ENCODE peak calls at places on chromosomes 2 and 18, in ten cellular contexts. D, G, Y, X, P, L, B, J, A and O are unnamed samples.

GRCh38 chr18:23920054-23920453 is 94.5 kb upstream of the TTC39C start:
- DNase-seq in Y (no peak), P (no peak), X (no peak), J (no peak), D (no peak), A (no peak), B (no peak), G (no peak), L (no peak), O (no peak)

GRCh38 chr2:2698182-2699116 is 367.4 kb upstream of the MYT1L start:
- DNase-seq in P (no peak), B (peak), G (no peak), L (no peak), Y (no peak), A (no peak), D (peak), J (no peak), X (peak), O (no peak)

GRCh38 chr2:199704358-199705238 is 146.4 kb downstream of the FTCDNL1 start:
- DNase-seq in Y (no peak), A (peak), X (no peak), G (peak), L (no peak), D (peak), J (no peak), B (peak), P (peak), O (no peak)

GRCh38 chr2:74482801-74483674 is at the start of the genes CCDC142 and TTC31:
- DNase-seq in B (peak), D (peak), Y (peak), G (peak), X (peak), A (peak), P (peak), J (peak), L (peak), O (peak)

GRCh38 chr18:12038082-12038660 is 55.5 kb upstream of the ANKRD62 start:
- DNase-seq in A (no peak), D (no peak), B (no peak), G (no peak), Y (no peak), L (peak), J (no peak), X (no peak), P (peak), O (peak)

GRCh38 chr2:174877796-174878195 is 113.5 kb upstream of the CHRNA1 start:
- DNase-seq in B (no peak), J (no peak), L (no peak), Y (no peak), X (no peak), D (no peak), A (no peak), P (no peak), G (no peak), O (no peak)

GRCh38 chr2:23769364-23769763 is 157.6 kb downstream of the ATAD2B start:
- DNase-seq in D (no peak), G (no peak), L (no peak), P (no peak), J (no peak), X (no peak), B (no peak), A (no peak), Y (no peak), O (no peak)

GRCh38 chr2:13230221-13230620 is 513.5 kb downstream of the TRIB2 start:
- DNase-seq in B (peak), D (no peak), A (no peak), L (no peak), G (no peak), X (no peak), P (no peak), Y (no peak), J (no peak), O (no peak)

GRCh38 chr2:104368089-104368488 is 485.8 kb upstream of the POU3F3 start:
- DNase-seq in L (no peak), X (no peak), J (no peak), Y (no peak), A (no peak), D (no peak), B (peak), P (no peak), G (no peak), O (no peak)
- TF ChIP-seq CTCF in L (no peak), X (no peak), J (no peak), Y (no peak), A (no peak), D (no peak), B (no peak), P (no peak), G (no peak), O (no peak)

GRCh38 chr2:219218279-219219112 is at the start of gene ABCB6:
- DNase-seq in J (peak), P (peak), X (peak), L (peak), Y (peak), G (peak), D (peak), B (peak), A (peak), O (peak)

GRCh38 chr2:219214141-219214540 is 4.6 kb downstream of the ABCB6 start:
- DNase-seq in X (no peak), D (no peak), G (no peak), P (no peak), Y (no peak), B (no peak), A (no peak), J (no peak), L (no peak), O (no peak)

GRCh38 chr2:219213026-219213415 is 5.7 kb downstream of the ABCB6 start:
- DNase-seq in J (no peak), G (no peak), P (no peak), A (no peak), Y (no peak), X (no peak), D (no peak), B (no peak), L (no peak), O (no peak)

GRCh38 chr2:219213486-219214071 is 5.2 kb downstream of the ABCB6 start:
- DNase-seq in B (no peak), J (no peak), Y (no peak), D (no peak), G (no peak), L (no peak), A (no peak), P (no peak), X (no peak), O (no peak)

GRCh38 chr2:219215871-219216536 is 2.8 kb downstream of the ABCB6 start:
- DNase-seq in A (no peak), J (no peak), B (no peak), X (no peak), D (no peak), P (no peak), Y (no peak), L (no peak), G (no peak), O (no peak)
- TF ChIP-seq CTCF in A (no peak), J (no peak), B (no peak), X (no peak), D (no peak), P (no peak), Y (no peak), L (no peak), G (no peak), O (no peak)

GRCh38 chr2:46643951-46644350 is 164.6 kb downstream of the TMEM247 start:
- DNase-seq in X (no peak), A (no peak), Y (no peak), G (no peak), B (peak), P (no peak), J (no peak), L (no peak), D (peak), O (no peak)

GRCh38 chr2:46645681-46646162 is 166.4 kb downstream of the TMEM247 start:
- DNase-seq in Y (no peak), J (no peak), B (peak), D (peak), L (no peak), A (no peak), P (peak), X (no peak), G (peak), O (no peak)

GRCh38 chr2:46644690-46645385 is 165.5 kb downstream of the TMEM247 start:
- DNase-seq in B (peak), Y (no peak), G (no peak), L (no peak), X (no peak), A (no peak), J (no peak), D (no peak), P (peak), O (no peak)

GRCh38 chr2:46647041-46647440 is 167.7 kb downstream of the TMEM247 start:
- DNase-seq in A (no peak), D (no peak), L (no peak), B (no peak), G (no peak), P (no peak), J (no peak), Y (no peak), X (no peak), O (no peak)

DNA sequence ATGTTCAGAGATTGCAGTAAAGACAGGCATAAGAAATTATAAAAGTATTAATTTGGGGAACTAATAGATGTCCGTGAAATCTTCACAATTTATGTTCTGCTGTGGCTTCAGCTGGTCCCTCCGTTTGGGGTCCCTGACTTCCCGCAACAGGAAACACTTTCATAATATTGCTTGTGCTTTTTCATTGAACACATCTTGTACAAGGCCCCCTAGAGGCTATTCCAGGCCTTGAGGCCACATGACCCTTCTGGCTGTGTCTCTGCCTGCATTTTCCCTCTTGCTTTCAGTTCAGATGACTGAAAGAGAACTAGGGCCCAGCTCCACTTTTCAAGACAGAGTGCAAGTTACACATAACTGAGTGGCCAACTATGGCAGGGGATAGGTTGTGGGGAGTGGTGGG is 164.1 kb downstream of the TMEM247 start:
- DNase-seq in J (no peak), G (no peak), Y (no peak), X (no peak), A (no peak), L (no peak), D (no peak), B (no peak), P (no peak), O (no peak)
- TF ChIP-seq CTCF in J (no peak), G (no peak), Y (no peak), X (no peak), A (no peak), L (no peak), D (no peak), B (peak), P (no peak), O (no peak)

DNA sequence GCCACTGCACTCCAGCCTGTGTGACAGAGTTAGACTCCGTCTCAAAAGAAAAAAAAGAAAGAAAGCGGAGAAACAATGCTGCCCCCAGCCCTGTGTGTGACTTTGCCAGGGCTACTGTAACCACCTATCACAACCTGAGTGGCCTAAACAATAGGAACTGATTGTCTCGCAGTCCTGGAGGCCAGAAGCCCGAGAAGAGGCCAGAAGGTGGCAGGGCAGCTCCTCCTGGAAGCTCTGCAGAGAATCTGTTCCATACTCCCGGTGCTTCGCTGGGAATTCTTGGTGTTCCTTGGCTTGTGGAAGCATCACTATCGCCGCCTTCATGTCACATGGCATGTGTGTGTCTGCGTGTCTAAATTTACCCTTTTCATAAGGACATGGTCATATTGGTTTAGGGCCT is 14.4 kb upstream of the RAB17 start:
- DNase-seq in P (peak), J (no peak), Y (no peak), A (no peak), B (peak), D (no peak), X (no peak), L (no peak), G (no peak), O (no peak)
- TF ChIP-seq CTCF in P (peak), J (peak), Y (no peak), A (peak), B (peak), D (no peak), X (peak), L (no peak), G (peak), O (no peak)

GRCh38 chr2:9737053-9737875 is 106.0 kb upstream of the TAF1B start:
- DNase-seq in Y (no peak), X (no peak), D (no peak), P (no peak), B (no peak), G (no peak), L (no peak), J (no peak), A (peak), O (no peak)
- TF ChIP-seq CTCF in Y (no peak), X (no peak), D (no peak), P (peak), B (peak), G (peak), L (no peak), J (no peak), A (peak), O (no peak)